ENCODE peak calls at places on chromosomes 12 and 14, in six cellular contexts. X, J, Z, B, M and S are unnamed samples. For H3K9me3, the result is how much of the 10 kb centered on the place peaks cover.

GRCh38 chr14:63642656-63643382 is 1.1 kb upstream of the WDR89 start:
- DNase-seq in M (no peak), X (no peak), Z (no peak), B (no peak), J (no peak), S (no peak)

GRCh38 chr12:6233121-6233971 is 33.1 kb downstream of the CD9 start:
- DNase-seq in M (no peak), Z (no peak), J (peak), B (no peak), X (no peak), S (no peak)

GRCh38 chr14:81161088-81161487 is 59.7 kb downstream of the GTF2A1 start:
- DNase-seq in B (no peak), X (no peak), Z (no peak), J (no peak), M (no peak), S (no peak)

GRCh38 chr12:57010627-57011224 is 4.4 kb upstream of the ZBTB39 start:
- DNase-seq in X (no peak), B (no peak), Z (no peak), M (no peak), J (no peak), S (no peak)

GRCh38 chr14:25406818-25407217 is 356.9 kb upstream of the STXBP6 start:
- DNase-seq in Z (no peak), X (no peak), M (no peak), J (no peak), B (no peak), S (no peak)

GRCh38 chr12:96198970-96199369 is 4.8 kb downstream of the ELK3 start:
- DNase-seq in X (no peak), J (no peak), B (peak), Z (no peak), M (no peak), S (no peak)

GRCh38 chr14:35121887-35122695 is at the start of the genes PPP2R3C and PRORP:
- DNase-seq in M (peak), B (peak), J (peak), X (peak), Z (peak), S (peak)

GRCh38 chr12:51388066-51388799 is 3.0 kb downstream of the GALNT6 start:
- DNase-seq in B (peak), J (peak), X (no peak), M (no peak), Z (no peak), S (no peak)

GRCh38 chr12:57046947-57047890 is 2.7 kb downstream of the MYO1A start:
- DNase-seq in X (no peak), Z (no peak), M (no peak), B (no peak), J (no peak), S (no peak)

GRCh38 chr14:68842298-68842697 is 49.4 kb upstream of the ZFP36L1 start:
- DNase-seq in B (peak), X (no peak), Z (no peak), J (no peak), M (no peak), S (no peak)

GRCh38 chr12:116529048-116529447 is 30.1 kb upstream of the MAP1LC3B2 start:
- DNase-seq in M (no peak), J (no peak), X (no peak), Z (peak), B (peak), S (no peak)
- H3K27ac ChIP-seq in M (no peak), J (peak), X (no peak), Z (no peak), B (peak), S (no peak)

GRCh38 chr14:52011557-52011956 is 22.2 kb downstream of the RTRAF start:
- DNase-seq in J (no peak), X (no peak), M (no peak), B (no peak), Z (no peak), S (no peak)
- TF ChIP-seq CTCF in J (no peak), X (no peak), M (no peak), B (no peak), Z (no peak), S (no peak)

GRCh38 chr14:87264796-87265195 is 728.2 kb downstream of the GALC start:
- DNase-seq in X (no peak), M (no peak), J (no peak), Z (no peak), B (peak), S (no peak)
- H3K9me3 ChIP-seq in X (under half), M (under half), J (under half), Z (under half), B (under half), S (under half)

GRCh38 chr14:75578099-75578785 is at the start of gene FLVCR2:
- DNase-seq in Z (peak), J (peak), M (peak), X (peak), B (peak), S (peak)

GRCh38 chr14:75578786-75579781 is 664 bp downstream of the FLVCR2 start:
- DNase-seq in X (peak), M (peak), B (peak), J (peak), Z (no peak), S (no peak)

GRCh38 chr14:75577090-75577489 is 1.3 kb upstream of the FLVCR2 start:
- DNase-seq in B (no peak), M (no peak), J (no peak), X (no peak), Z (no peak), S (no peak)

GRCh38 chr14:75579882-75580281 is 1.5 kb downstream of the FLVCR2 start:
- DNase-seq in J (no peak), Z (no peak), M (no peak), B (no peak), X (no peak), S (no peak)

DNA sequence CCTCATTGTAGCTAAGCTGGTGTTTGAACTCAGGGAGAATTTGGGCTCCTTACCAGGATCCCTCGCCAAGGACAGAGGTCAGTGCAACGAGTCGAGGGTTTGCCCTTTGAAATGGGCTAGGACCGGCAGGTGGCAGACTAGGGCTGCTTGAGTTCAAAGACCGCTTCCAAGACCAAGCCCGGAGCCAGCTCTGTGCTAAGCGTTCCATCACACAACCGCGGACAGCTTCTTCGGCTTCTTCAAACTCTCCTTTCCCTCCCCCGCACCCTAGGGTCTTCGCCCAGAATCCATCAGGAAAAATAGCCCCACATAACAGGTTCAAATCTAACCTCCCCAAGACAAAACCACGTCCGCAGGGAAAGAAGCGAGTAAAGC is 709 bp upstream of the FLVCR2 start:
- DNase-seq in Z (peak), M (peak), X (peak), B (peak), J (peak), S (peak)
- H3K27ac ChIP-seq in Z (no peak), M (peak), X (peak), B (no peak), J (peak), S (no peak)

GRCh38 chr14:91885113-91885712 is 17.9 kb upstream of the TC2N start:
- DNase-seq in Z (no peak), X (no peak), J (peak), M (no peak), B (peak), S (no peak)
- TF ChIP-seq CTCF in Z (no peak), X (no peak), J (no peak), M (no peak), B (no peak), S (no peak)